ENCODE peak calls at places on chromosomes 5 and 9, in seven cellular contexts. V is AG04449; H is HFF-Myc; F is EH; O is amniotic epithelial cell; M is activated naive CD4-positive, alpha-beta T cell treated with anti-CD3 and anti-CD28 coated beads for 36 hours; G is progenitor cell of endocrine pancreas. X is an unnamed sample.

GRCh38 chr5:137146402-137146889 is 352.7 kb downstream of the SPOCK1 start:
- DNase-seq in V (peak; percentile 99), H (peak; percentile 83), O (peak; percentile 95), M (no peak), F (peak; percentile 100), G (no peak), X (peak; percentile 98)

GRCh38 chr5:113721171-113721570 is 207.7 kb downstream of the YTHDC2 start:
- DNase-seq in F (no peak), H (no peak), O (no peak), M (no peak), G (no peak), V (no peak), X (no peak)

GRCh38 chr5:172107606-172108005 is 80.4 kb downstream of the STK10 start:
- DNase-seq in O (peak; percentile 67), V (peak; percentile 79), G (no peak), H (no peak), M (no peak), F (peak; percentile 99), X (peak; percentile 92)

GRCh38 chr5:2658421-2658820 is 93.1 kb downstream of the IRX2 start:
- DNase-seq in G (no peak), V (no peak), O (no peak), F (peak; percentile 21), H (no peak), M (no peak), X (no peak)

GRCh38 chr9:88748566-88749238 is 213.7 kb downstream of the NXNL2 start:
- DNase-seq in M (no peak), G (no peak), V (no peak), H (no peak), O (peak; percentile 85), F (peak; percentile 72), X (peak; percentile 45)

GRCh38 chr5:69502375-69503143 is 10.0 kb downstream of the OCLN start:
- DNase-seq in F (peak; percentile 70), V (no peak), H (peak; percentile 94), G (no peak), O (peak; percentile 47), M (no peak), X (peak; percentile 79)

GRCh38 chr9:111237447-111237846 is 92.6 kb downstream of the OR2K2 start:
- DNase-seq in G (no peak), V (no peak), M (no peak), O (no peak), H (no peak), F (no peak), X (no peak)

GRCh38 chr5:144697847-144698262 is 527.2 kb downstream of the KCTD16 start:
- DNase-seq in V (peak; percentile 93), H (no peak), O (peak; percentile 92), G (no peak), M (no peak), F (peak; percentile 98), X (peak; percentile 92)

GRCh38 chr5:138482645-138483044 is 17.4 kb downstream of the EGR1 start:
- DNase-seq in F (no peak), V (no peak), O (no peak), G (no peak), M (no peak), H (no peak), X (no peak)

GRCh38 chr5:122313001-122313402 is 965 bp downstream of the SNCAIP start:
- DNase-seq in G (no peak), H (no peak), F (peak; percentile 39), V (no peak), M (no peak), O (peak; percentile 51), X (peak; percentile 39)

GRCh38 chr9:132301521-132301920 is 53.3 kb downstream of the SETX start:
- DNase-seq in M (no peak), F (no peak), V (no peak), O (peak; percentile 18), H (no peak), G (no peak), X (no peak)

GRCh38 chr5:129899454-129899853 is 4.8 kb upstream of the CHSY3 start:
- DNase-seq in M (no peak), F (peak; percentile 42), H (no peak), O (peak; percentile 47), G (no peak), V (no peak), X (peak; percentile 18)

GRCh38 chr9:114348906-114349482 is 19.3 kb downstream of the ORM2 start:
- DNase-seq in H (peak; percentile 85), G (no peak), M (peak; percentile 98), O (peak; percentile 100), V (peak; percentile 98), F (peak; percentile 100), X (peak; percentile 98)

GRCh38 chr5:105392710-105393149 is 1830.1 kb upstream of the NUDT12 start:
- DNase-seq in G (no peak), F (no peak), V (no peak), H (no peak), O (no peak), M (no peak), X (no peak)

GRCh38 chr9:5749306-5749705 is 83.6 kb downstream of the ERMP1 start:
- DNase-seq in H (no peak), O (no peak), G (no peak), F (no peak), M (no peak), V (no peak), X (no peak)

GRCh38 chr9:6007770-6008168 is 7.7 kb downstream of the RANBP6 start:
- DNase-seq in O (peak; percentile 53), V (no peak), F (peak; percentile 64), H (no peak), G (peak; percentile 81), M (peak; percentile 69), X (peak; percentile 66)

GRCh38 chr5:81505672-81506071 is 111.7 kb upstream of the ACOT12 start:
- DNase-seq in F (no peak), H (no peak), V (no peak), M (no peak), O (no peak), G (no peak), X (no peak)

GRCh38 chr5:74016373-74016772 is 390.4 kb downstream of the ARHGEF28 start:
- DNase-seq in M (no peak), O (no peak), F (no peak), H (no peak), V (no peak), G (no peak), X (peak; percentile 37)

GRCh38 chr9:115964710-115965347 is 188.8 kb upstream of the PAPPA start:
- DNase-seq in O (no peak), G (no peak), H (no peak), V (no peak), M (no peak), F (peak; percentile 80), X (peak; percentile 23)

GRCh38 chr5:82045526-82046267 is 73.9 kb downstream of the ATG10 start:
- DNase-seq in H (peak; percentile 3), V (peak; percentile 38), G (no peak), O (peak; percentile 64), M (no peak), F (peak; percentile 70), X (peak; percentile 30)

GRCh38 chr5:29077451-29077850 is 2039.1 kb upstream of the CDH9 start:
- DNase-seq in F (no peak), O (peak; percentile 18), H (no peak), G (no peak), V (no peak), M (no peak), X (peak; percentile 1)

GRCh38 chr5:22572941-22573340 is 280.2 kb downstream of the CDH12 start:
- DNase-seq in F (no peak), O (no peak), H (no peak), M (no peak), G (no peak), V (no peak), X (no peak)

GRCh38 chr9:71692337-71692736 is 76.0 kb downstream of the CEMIP2 start:
- DNase-seq in H (no peak), F (peak; percentile 19), M (no peak), O (peak; percentile 61), V (no peak), G (no peak), X (no peak)

GRCh38 chr9:122075135-122076030 is 17.7 kb downstream of the TTLL11 start:
- DNase-seq in F (peak; percentile 73), M (no peak), O (peak; percentile 58), V (no peak), G (no peak), H (no peak), X (peak; percentile 53)

GRCh38 chr9:129685220-129685932 is 19.9 kb downstream of the PRRX2 start:
- DNase-seq in V (no peak), M (no peak), G (no peak), O (no peak), H (no peak), F (peak; percentile 77), X (peak; percentile 89)

GRCh38 chr5:90557871-90558270 is 726 bp upstream of the ADGRV1 start:
- DNase-seq in O (no peak), V (no peak), M (no peak), G (no peak), F (no peak), H (no peak), X (no peak)

GRCh38 chr5:19855453-19855852 is 132.5 kb downstream of the CDH18 start:
- DNase-seq in M (no peak), V (no peak), F (no peak), H (no peak), G (no peak), O (no peak), X (no peak)

GRCh38 chr9:123517512-123517911 is 161.5 kb downstream of the CRB2 start:
- DNase-seq in H (no peak), M (no peak), V (no peak), F (no peak), G (no peak), O (no peak), X (no peak)

GRCh38 chr9:133374612-133375115 is 1.2 kb downstream of the SURF4 start:
- DNase-seq in V (no peak), H (no peak), M (peak; percentile 62), O (peak; percentile 58), F (peak; percentile 71), G (no peak), X (peak; percentile 82)

GRCh38 chr5:139492700-139493192 is 10.2 kb upstream of the STING1 start:
- DNase-seq in H (no peak), G (no peak), M (no peak), O (peak; percentile 48), V (no peak), F (peak; percentile 84), X (peak; percentile 70)

GRCh38 chr5:157821405-157821804 is 37.5 kb downstream of the CLINT1 start:
- DNase-seq in O (no peak), M (no peak), G (no peak), H (no peak), F (no peak), V (no peak), X (no peak)

GRCh38 chr5:133086366-133086875 is 34.6 kb downstream of the HSPA4 start:
- DNase-seq in V (no peak), O (no peak), M (no peak), G (no peak), H (no peak), F (no peak), X (no peak)

GRCh38 chr9:16974436-16974835 is 104.0 kb upstream of the BNC2 start:
- DNase-seq in V (no peak), O (no peak), F (no peak), G (no peak), H (no peak), M (no peak), X (no peak)

GRCh38 chr5:761206-761771 is 23.2 kb downstream of the ZDHHC11B start:
- DNase-seq in M (no peak), G (no peak), H (no peak), V (no peak), O (no peak), F (no peak), X (no peak)

GRCh38 chr5:86572825-86573224 is 44.9 kb upstream of the COX7C start:
- DNase-seq in O (no peak), G (no peak), F (no peak), M (no peak), V (no peak), H (no peak), X (no peak)

GRCh38 chr9:130970052-130970451 is 31.0 kb upstream of the FIBCD1 start:
- DNase-seq in G (no peak), V (no peak), O (no peak), H (no peak), M (no peak), F (no peak), X (no peak)

X was measured in ELR.